ENCODE peak calls at places on chromosomes 16 and 17, in four cellular contexts. One of them, this sample, is unnamed.

GRCh38 chr17:2198917-2199316 is 104.7 kb downstream of the SMG6 start:
- DNase-seq in AG10803: peak
- DNase-seq in astrocyte of the spinal cord: peak
- DNase-seq in body of pancreas: no peak
- DNase-seq in this sample: no peak

GRCh38 chr17:29291163-29291752 is 2.7 kb downstream of the NUFIP2 start:
- DNase-seq in AG10803: peak
- DNase-seq in astrocyte of the spinal cord: peak
- DNase-seq in body of pancreas: no peak
- DNase-seq in this sample: peak

GRCh38 chr16:35510701-35511100 is 2051.3 kb downstream of the TP53TG3F start:
- DNase-seq in AG10803: no peak
- DNase-seq in astrocyte of the spinal cord: no peak
- DNase-seq in body of pancreas: no peak
- DNase-seq in this sample: no peak

GRCh38 chr17:2084129-2084765 is 29.3 kb downstream of the HIC1 start:
- DNase-seq in AG10803: peak
- DNase-seq in astrocyte of the spinal cord: peak
- DNase-seq in body of pancreas: no peak
- DNase-seq in this sample: no peak

GRCh38 chr17:81514735-81515529 is 2.3 kb upstream of the ACTG1 start:
- DNase-seq in AG10803: peak
- DNase-seq in astrocyte of the spinal cord: peak
- DNase-seq in body of pancreas: peak
- DNase-seq in this sample: peak

GRCh38 chr17:2789700-2790099 is 6.5 kb upstream of the RAP1GAP2 start:
- DNase-seq in AG10803: no peak
- DNase-seq in astrocyte of the spinal cord: no peak
- DNase-seq in body of pancreas: no peak
- DNase-seq in this sample: no peak

GRCh38 chr16:27450836-27451341 is 48.9 kb downstream of the IL21R start:
- DNase-seq in AG10803: no peak
- DNase-seq in astrocyte of the spinal cord: no peak
- DNase-seq in body of pancreas: no peak
- DNase-seq in this sample: no peak

GRCh38 chr16:58002936-58003335 is 1.7 kb downstream of the USB1 start:
- DNase-seq in AG10803: no peak
- DNase-seq in astrocyte of the spinal cord: no peak
- DNase-seq in body of pancreas: no peak
- DNase-seq in this sample: no peak

GRCh38 chr16:10080031-10080772 is 102.0 kb downstream of the GRIN2A start:
- DNase-seq in AG10803: peak
- DNase-seq in astrocyte of the spinal cord: peak
- DNase-seq in body of pancreas: peak
- DNase-seq in this sample: no peak

GRCh38 chr17:75060434-75061054 is 13.5 kb downstream of the KCTD2 start:
- DNase-seq in AG10803: no peak
- DNase-seq in astrocyte of the spinal cord: no peak
- DNase-seq in body of pancreas: no peak
- DNase-seq in this sample: no peak

GRCh38 chr16:49055824-49056545 is 225.7 kb downstream of the CBLN1 start:
- DNase-seq in AG10803: no peak
- DNase-seq in astrocyte of the spinal cord: no peak
- DNase-seq in body of pancreas: no peak
- DNase-seq in this sample: no peak

GRCh38 chr17:81513669-81514484 is 1.3 kb upstream of the ACTG1 start:
- DNase-seq in AG10803: peak
- DNase-seq in astrocyte of the spinal cord: peak
- DNase-seq in body of pancreas: peak
- DNase-seq in this sample: peak

GRCh38 chr16:8905168-8905762 is 23.1 kb downstream of the LITAFD start:
- DNase-seq in AG10803: peak
- DNase-seq in astrocyte of the spinal cord: peak
- DNase-seq in body of pancreas: no peak
- DNase-seq in this sample: no peak

GRCh38 chr16:67173808-67174705 is 3.7 kb downstream of the NOL3 start:
- DNase-seq in AG10803: peak
- DNase-seq in astrocyte of the spinal cord: peak
- DNase-seq in body of pancreas: peak
- DNase-seq in this sample: peak

GRCh38 chr16:84332975-84333684 is 35.2 kb upstream of the ATP2C2 start:
- DNase-seq in AG10803: no peak
- DNase-seq in astrocyte of the spinal cord: no peak
- DNase-seq in body of pancreas: peak
- DNase-seq in this sample: no peak

GRCh38 chr17:78717431-78717980 is 64.6 kb downstream of the CYTH1 start:
- DNase-seq in AG10803: peak
- DNase-seq in astrocyte of the spinal cord: peak
- DNase-seq in body of pancreas: peak
- DNase-seq in this sample: no peak

GRCh38 chr17:72122668-72123495 is 2.1 kb downstream of the SOX9 start:
- DNase-seq in AG10803: peak
- DNase-seq in astrocyte of the spinal cord: peak
- DNase-seq in body of pancreas: peak
- DNase-seq in this sample: peak

GRCh38 chr16:24580665-24581064 is 41.3 kb downstream of the RBBP6 start:
- DNase-seq in AG10803: peak
- DNase-seq in astrocyte of the spinal cord: peak
- DNase-seq in body of pancreas: no peak
- DNase-seq in this sample: no peak

GRCh38 chr17:7929158-7930029 is at the start of gene KCNAB3:
- DNase-seq in AG10803: peak
- DNase-seq in astrocyte of the spinal cord: peak
- DNase-seq in body of pancreas: peak
- DNase-seq in this sample: peak

GRCh38 chr16:19879241-19879792 is 5.3 kb downstream of the GPRC5B start:
- DNase-seq in AG10803: no peak
- DNase-seq in astrocyte of the spinal cord: peak
- DNase-seq in body of pancreas: no peak
- DNase-seq in this sample: no peak

GRCh38 chr17:18356624-18357023 is 6.7 kb downstream of the SHMT1 start:
- DNase-seq in AG10803: peak
- DNase-seq in astrocyte of the spinal cord: peak
- DNase-seq in body of pancreas: no peak
- DNase-seq in this sample: no peak

GRCh38 chr17:48231995-48232729 is 124.6 kb downstream of the SNX11 start:
- DNase-seq in AG10803: no peak
- DNase-seq in astrocyte of the spinal cord: no peak
- DNase-seq in body of pancreas: no peak
- DNase-seq in this sample: no peak

GRCh38 chr16:797120-797420 is 3.5 kb downstream of the GNG13 start:
- DNase-seq in AG10803: no peak
- DNase-seq in astrocyte of the spinal cord: no peak
- DNase-seq in body of pancreas: no peak
- DNase-seq in this sample: no peak

GRCh38 chr17:74900208-74900607 is 6.8 kb upstream of the FADS6 start:
- DNase-seq in AG10803: no peak
- DNase-seq in astrocyte of the spinal cord: no peak
- DNase-seq in body of pancreas: no peak
- DNase-seq in this sample: no peak

GRCh38 chr16:12470311-12471229 is 333.1 kb downstream of the CPPED1 start:
- DNase-seq in AG10803: no peak
- DNase-seq in astrocyte of the spinal cord: peak
- DNase-seq in body of pancreas: no peak
- DNase-seq in this sample: no peak

GRCh38 chr17:58974354-58974753 is 132.3 kb downstream of the TRIM37 start:
- DNase-seq in AG10803: no peak
- DNase-seq in astrocyte of the spinal cord: no peak
- DNase-seq in body of pancreas: no peak
- DNase-seq in this sample: no peak

GRCh38 chr17:78001182-78001581 is 42.7 kb downstream of the TNRC6C start:
- DNase-seq in AG10803: no peak
- DNase-seq in astrocyte of the spinal cord: no peak
- DNase-seq in body of pancreas: no peak
- DNase-seq in this sample: no peak

GRCh38 chr17:43384476-43384862 is 14.3 kb upstream of the ARL4D start:
- DNase-seq in AG10803: no peak
- DNase-seq in astrocyte of the spinal cord: no peak
- DNase-seq in body of pancreas: no peak
- DNase-seq in this sample: no peak

GRCh38 chr17:29615048-29615385 is 7.7 kb downstream of the CORO6 start:
- DNase-seq in AG10803: peak
- DNase-seq in astrocyte of the spinal cord: no peak
- DNase-seq in body of pancreas: peak
- DNase-seq in this sample: no peak

GRCh38 chr16:11604783-11605563 is 18.3 kb upstream of the LITAF start:
- DNase-seq in AG10803: no peak
- DNase-seq in astrocyte of the spinal cord: no peak
- DNase-seq in body of pancreas: peak
- DNase-seq in this sample: no peak

GRCh38 chr16:49274936-49275730 is 6.5 kb downstream of the CBLN1 start:
- DNase-seq in AG10803: no peak
- DNase-seq in astrocyte of the spinal cord: no peak
- DNase-seq in body of pancreas: no peak
- DNase-seq in this sample: peak

GRCh38 chr17:69853533-69854262 is 221.3 kb upstream of the KCNJ16 start:
- DNase-seq in AG10803: peak
- DNase-seq in astrocyte of the spinal cord: no peak
- DNase-seq in body of pancreas: peak
- DNase-seq in this sample: no peak

GRCh38 chr17:29958947-29959657 is 17.7 kb downstream of the EFCAB5 start:
- DNase-seq in AG10803: peak
- DNase-seq in astrocyte of the spinal cord: peak
- DNase-seq in body of pancreas: no peak
- DNase-seq in this sample: no peak

GRCh38 chr16:85151603-85152413 is 39.5 kb upstream of the CIBAR2 start:
- DNase-seq in AG10803: peak
- DNase-seq in astrocyte of the spinal cord: peak
- DNase-seq in body of pancreas: peak
- DNase-seq in this sample: no peak

GRCh38 chr17:7882068-7882467 is 6.5 kb upstream of the CHD3 start:
- DNase-seq in AG10803: no peak
- DNase-seq in astrocyte of the spinal cord: no peak
- DNase-seq in body of pancreas: no peak
- DNase-seq in this sample: no peak

GRCh38 chr17:73137376-73137775 is 27.4 kb upstream of the SSTR2 start:
- DNase-seq in AG10803: no peak
- DNase-seq in astrocyte of the spinal cord: no peak
- DNase-seq in body of pancreas: no peak
- DNase-seq in this sample: no peak

GRCh38 chr16:62829084-62829483 is 792.8 kb upstream of the CDH8 start:
- DNase-seq in AG10803: no peak
- DNase-seq in astrocyte of the spinal cord: no peak
- DNase-seq in body of pancreas: no peak
- DNase-seq in this sample: no peak
- TF ChIP-seq CTCF in AG10803: no peak
- TF ChIP-seq CTCF in astrocyte of the spinal cord: no peak
- TF ChIP-seq CTCF in body of pancreas: no peak
- TF ChIP-seq CTCF in this sample: no peak

GRCh38 chr17:57955183-57955952 is at the start of gene CUEDC1:
- DNase-seq in AG10803: peak
- DNase-seq in astrocyte of the spinal cord: peak
- DNase-seq in body of pancreas: peak
- DNase-seq in this sample: peak
- TF ChIP-seq CTCF in AG10803: peak
- TF ChIP-seq CTCF in astrocyte of the spinal cord: peak
- TF ChIP-seq CTCF in body of pancreas: peak
- TF ChIP-seq CTCF in this sample: peak

GRCh38 chr16:89685916-89686315 is 573 bp upstream of the CDK10 start:
- DNase-seq in AG10803: no peak
- DNase-seq in astrocyte of the spinal cord: no peak
- DNase-seq in body of pancreas: no peak
- DNase-seq in this sample: no peak

GRCh38 chr16:89688395-89688794 is 1.9 kb downstream of the CDK10 start:
- DNase-seq in AG10803: no peak
- DNase-seq in astrocyte of the spinal cord: no peak
- DNase-seq in body of pancreas: no peak
- DNase-seq in this sample: no peak

GRCh38 chr16:89686520-89687091 is at the start of gene CDK10:
- DNase-seq in AG10803: peak
- DNase-seq in astrocyte of the spinal cord: peak
- DNase-seq in body of pancreas: peak
- DNase-seq in this sample: peak

GRCh38 chr16:89689142-89689541 is 2.7 kb downstream of the CDK10 start:
- DNase-seq in AG10803: no peak
- DNase-seq in astrocyte of the spinal cord: no peak
- DNase-seq in body of pancreas: no peak
- DNase-seq in this sample: no peak

GRCh38 chr16:89687092-89687940 is 827 bp downstream of the CDK10 start:
- DNase-seq in AG10803: peak
- DNase-seq in astrocyte of the spinal cord: peak
- DNase-seq in body of pancreas: peak
- DNase-seq in this sample: no peak
- TF ChIP-seq CTCF in AG10803: no peak
- TF ChIP-seq CTCF in astrocyte of the spinal cord: no peak
- TF ChIP-seq CTCF in body of pancreas: no peak
- TF ChIP-seq CTCF in this sample: no peak

GRCh38 chr16:72679856-72680255 is 368.1 kb downstream of the ZFHX3 start:
- DNase-seq in AG10803: no peak
- DNase-seq in astrocyte of the spinal cord: no peak
- DNase-seq in body of pancreas: no peak
- DNase-seq in this sample: no peak
- TF ChIP-seq CTCF in AG10803: no peak
- TF ChIP-seq CTCF in astrocyte of the spinal cord: no peak
- TF ChIP-seq CTCF in body of pancreas: no peak
- TF ChIP-seq CTCF in this sample: no peak

GRCh38 chr17:82775033-82775823 is 23.4 kb downstream of the TBCD start:
- DNase-seq in AG10803: peak
- DNase-seq in astrocyte of the spinal cord: peak
- DNase-seq in body of pancreas: peak
- DNase-seq in this sample: peak
- TF ChIP-seq CTCF in AG10803: peak
- TF ChIP-seq CTCF in astrocyte of the spinal cord: peak
- TF ChIP-seq CTCF in body of pancreas: peak
- TF ChIP-seq CTCF in this sample: peak